ENCODE peak calls at places on chromosome 11, in seven cellular contexts. O is OCI-LY7, M is IMR-90, U is hepatocyte, C is endothelial cell of umbilical vein, Y is A549, R is SK-N-SH. E is an unnamed sample.

GRCh38 chr11:4626207-4627105 is 10.8 kb upstream of the OR51D1 start:
- DNase-seq in O (peak), M (peak), U (peak), C (peak), Y (peak), R (peak), E (peak)

GRCh38 chr11:32960553-32961164 is 55.0 kb upstream of the DEPDC7 start:
- DNase-seq in O (peak), M (peak), U (peak), C (peak), Y (peak), R (peak), E (peak)

GRCh38 chr11:57340228-57340627 is 2.1 kb downstream of the P2RX3 start:
- DNase-seq in O (no peak), M (no peak), U (peak), C (peak), Y (no peak), R (peak), E (peak)

GRCh38 chr11:118851970-118852369 is 31.7 kb upstream of the CXCR5 start:
- DNase-seq in O (peak), M (no peak), U (no peak), C (no peak), Y (no peak), R (no peak), E (no peak)

GRCh38 chr11:131694526-131695424 is 324.4 kb downstream of the NTM start:
- DNase-seq in O (peak), M (peak), U (peak), C (peak), Y (peak), R (peak), E (peak)

GRCh38 chr11:121766138-121766537 is 313.4 kb upstream of the SORL1-AS1 start:
- DNase-seq in O (no peak), M (no peak), U (no peak), C (no peak), Y (no peak), R (no peak), E (no peak)

GRCh38 chr11:2761131-2762030 is 61.6 kb upstream of the KCNQ1OT1 start:
- DNase-seq in O (no peak), M (no peak), U (no peak), C (no peak), Y (no peak), R (no peak), E (no peak)

GRCh38 chr11:2955896-2956476 is 26.8 kb upstream of the PHLDA2 start:
- DNase-seq in O (no peak), M (peak), U (no peak), C (no peak), Y (no peak), R (no peak), E (peak)

GRCh38 chr11:72646024-72646423 is 28.2 kb downstream of the PDE2A start:
- DNase-seq in O (no peak), M (no peak), U (no peak), C (no peak), Y (no peak), R (no peak), E (no peak)

GRCh38 chr11:130201026-130201425 is 41.4 kb downstream of the ST14 start:
- DNase-seq in O (no peak), M (no peak), U (no peak), C (no peak), Y (no peak), R (no peak), E (no peak)

GRCh38 chr11:130203766-130204702 is 44.5 kb downstream of the ST14 start:
- DNase-seq in O (no peak), M (no peak), U (no peak), C (no peak), Y (no peak), R (no peak), E (no peak)

GRCh38 chr11:130202009-130202817 is 42.6 kb downstream of the ST14 start:
- DNase-seq in O (no peak), M (no peak), U (no peak), C (no peak), Y (no peak), R (no peak), E (no peak)

GRCh38 chr11:130204703-130205095 is 45.1 kb downstream of the ST14 start:
- DNase-seq in O (no peak), M (no peak), U (no peak), C (no peak), Y (no peak), R (no peak), E (no peak)

GRCh38 chr11:130202818-130203671 is 43.5 kb downstream of the ST14 start:
- DNase-seq in O (no peak), M (no peak), U (no peak), C (no peak), Y (no peak), R (no peak), E (no peak)
- H3K4me2 ChIP-seq in O (no peak), M (no peak), U (no peak), C (no peak), Y (no peak), R (no peak), E (no peak)

GRCh38 chr11:128697645-128698174 is 3.8 kb downstream of the FLI1 start:
- DNase-seq in O (no peak), M (no peak), U (no peak), C (peak), Y (no peak), R (no peak), E (no peak)

GRCh38 chr11:128696930-128697329 is 3.1 kb downstream of the FLI1 start:
- DNase-seq in O (no peak), M (no peak), U (no peak), C (peak), Y (no peak), R (no peak), E (no peak)

GRCh38 chr11:128692750-128693578 is 908 bp upstream of the FLI1 start:
- DNase-seq in O (peak), M (no peak), U (no peak), C (no peak), Y (peak), R (peak), E (peak)

GRCh38 chr11:128694618-128695481 is 978 bp downstream of the FLI1 start:
- DNase-seq in O (peak), M (no peak), U (no peak), C (no peak), Y (no peak), R (peak), E (peak)

DNA sequence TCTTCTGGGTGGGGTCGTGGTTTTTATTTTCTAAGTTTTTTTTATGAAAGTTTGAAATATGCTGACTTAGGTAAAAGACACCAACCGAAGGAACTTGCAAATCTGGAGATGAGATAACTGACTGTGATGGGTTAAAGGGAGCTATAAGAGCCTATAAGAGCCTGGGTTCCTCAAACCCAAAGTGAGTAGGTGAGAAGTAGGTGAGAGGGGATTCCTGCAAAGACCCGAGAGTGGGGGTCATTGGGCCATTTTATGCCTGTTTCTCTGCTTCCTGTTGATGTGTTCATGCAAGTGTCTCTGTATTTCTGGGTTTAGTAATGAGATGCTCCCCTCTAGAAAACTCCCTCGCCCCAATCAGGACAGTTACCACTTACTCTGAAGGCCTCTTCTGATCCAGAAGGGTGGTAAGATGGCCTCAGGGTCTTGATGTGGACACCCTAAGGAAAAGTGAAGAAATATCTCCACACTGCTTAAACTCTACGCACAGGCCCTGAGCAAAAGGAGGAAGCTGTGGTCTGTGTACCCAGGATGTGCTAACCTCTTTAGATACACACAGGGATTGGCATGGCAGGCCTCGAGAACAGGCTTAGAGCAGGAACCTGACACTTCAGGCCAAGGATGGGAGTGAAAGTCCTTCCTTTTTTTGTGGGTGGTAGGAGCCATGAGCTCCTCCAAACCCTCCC is 1.8 kb downstream of the FLI1 start:
- DNase-seq in O (peak), M (no peak), U (no peak), C (no peak), Y (no peak), R (no peak), E (no peak)
- H3K4me2 ChIP-seq in O (peak), M (peak), U (peak), C (peak), Y (no peak), R (peak), E (peak)

DNA sequence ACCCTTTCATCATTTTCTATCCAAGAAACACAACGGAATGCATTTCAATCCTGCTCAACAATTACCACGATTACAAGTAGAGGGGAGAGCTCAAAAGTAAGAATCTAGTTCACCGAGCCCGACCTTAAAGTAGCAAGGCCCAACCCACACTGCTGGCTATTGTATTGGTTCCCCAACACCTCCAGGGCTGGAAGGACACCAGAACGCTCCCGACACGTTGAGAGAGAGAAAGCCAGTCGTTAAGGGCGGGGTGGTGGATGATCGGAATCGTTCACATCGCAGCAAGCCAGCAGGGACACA is 690 bp downstream of the CKAP5 start:
- DNase-seq in O (no peak), M (no peak), U (no peak), C (peak), Y (no peak), R (no peak), E (no peak)
- H3K4me2 ChIP-seq in O (peak), M (peak), U (peak), C (peak), Y (peak), R (peak), E (peak)

DNA sequence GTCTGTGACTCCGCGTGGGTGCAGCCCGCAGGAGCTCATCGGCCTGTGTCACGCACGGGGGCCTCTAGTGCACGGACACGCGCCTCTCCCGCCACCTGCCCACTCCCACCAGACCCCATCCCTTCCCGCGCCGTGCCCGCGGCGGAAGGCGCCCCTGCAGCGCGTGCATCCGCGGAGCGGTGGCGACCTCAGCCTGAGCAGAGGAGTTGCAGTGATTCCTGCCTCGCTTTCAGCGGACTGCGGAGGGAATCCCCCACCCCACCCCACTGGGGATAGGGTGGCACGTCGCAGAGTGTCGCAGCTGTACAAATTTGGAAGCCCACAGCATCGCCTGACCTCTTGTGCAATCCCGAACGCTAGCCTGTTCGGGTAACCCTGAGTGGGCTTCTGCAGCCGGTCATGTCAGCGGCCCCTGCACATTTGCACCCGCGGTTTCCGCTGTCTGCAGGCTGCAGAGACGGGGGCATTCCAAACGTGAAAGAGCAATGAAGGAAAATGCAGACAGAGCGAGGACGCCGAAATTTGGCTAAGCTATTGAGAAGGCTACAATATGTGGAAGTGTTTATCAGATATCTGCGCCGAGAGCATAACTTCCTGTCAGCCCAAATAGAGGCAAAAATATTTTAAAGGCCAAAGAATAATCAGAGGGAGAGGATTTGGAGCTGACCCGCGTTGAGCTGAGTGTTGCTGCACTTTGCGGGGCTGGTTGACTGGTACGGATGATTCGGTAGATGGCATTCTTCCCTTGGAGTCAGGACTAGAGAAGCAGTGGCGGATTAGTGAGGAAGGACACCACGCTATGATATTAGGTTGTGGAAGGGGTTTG is 619 bp upstream of the ARHGAP20 start:
- DNase-seq in O (no peak), M (peak), U (peak), C (peak), Y (no peak), R (peak), E (peak)
- H3K4me2 ChIP-seq in O (peak), M (peak), U (peak), C (peak), Y (peak), R (peak), E (peak)

DNA sequence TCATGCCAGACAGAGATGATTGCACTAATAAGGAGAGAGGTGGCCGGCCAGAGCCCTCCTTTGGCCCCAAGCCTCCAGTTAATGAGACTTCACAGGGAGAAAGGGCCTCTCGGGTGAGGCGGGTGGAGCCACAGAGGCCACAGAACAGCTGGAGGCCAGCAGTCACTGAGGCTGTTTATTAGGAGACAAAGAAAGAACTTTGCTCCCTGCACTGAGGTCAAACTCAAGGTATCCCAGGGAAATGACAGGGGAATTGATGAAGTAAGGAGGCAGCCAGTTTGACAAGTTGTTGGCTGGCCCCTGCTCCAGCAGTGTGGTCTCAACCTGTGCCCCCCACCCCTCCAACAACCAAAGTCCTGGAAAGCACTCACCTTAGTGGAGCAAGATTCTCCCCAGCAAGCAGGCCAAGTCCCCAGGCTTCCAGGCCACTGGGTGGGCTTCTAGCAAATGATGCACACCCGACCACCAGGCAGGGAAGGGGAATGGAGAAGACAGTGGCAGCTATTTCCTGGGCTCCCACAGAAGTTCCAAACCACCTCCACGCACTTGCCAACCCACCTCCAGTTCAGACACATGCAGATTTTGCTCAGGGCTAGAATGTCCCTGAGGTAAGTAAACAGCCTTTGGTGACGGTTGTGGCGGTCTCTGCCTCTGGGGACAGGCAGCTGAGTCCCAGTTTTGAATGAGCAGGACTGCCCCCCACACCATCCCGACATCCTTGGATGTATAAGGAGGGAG is 53.2 kb downstream of the RPUSD4 start:
- DNase-seq in O (no peak), M (no peak), U (peak), C (no peak), Y (no peak), R (no peak), E (no peak)
- H3K4me2 ChIP-seq in O (no peak), M (no peak), U (peak), C (no peak), Y (no peak), R (no peak), E (no peak)

DNA sequence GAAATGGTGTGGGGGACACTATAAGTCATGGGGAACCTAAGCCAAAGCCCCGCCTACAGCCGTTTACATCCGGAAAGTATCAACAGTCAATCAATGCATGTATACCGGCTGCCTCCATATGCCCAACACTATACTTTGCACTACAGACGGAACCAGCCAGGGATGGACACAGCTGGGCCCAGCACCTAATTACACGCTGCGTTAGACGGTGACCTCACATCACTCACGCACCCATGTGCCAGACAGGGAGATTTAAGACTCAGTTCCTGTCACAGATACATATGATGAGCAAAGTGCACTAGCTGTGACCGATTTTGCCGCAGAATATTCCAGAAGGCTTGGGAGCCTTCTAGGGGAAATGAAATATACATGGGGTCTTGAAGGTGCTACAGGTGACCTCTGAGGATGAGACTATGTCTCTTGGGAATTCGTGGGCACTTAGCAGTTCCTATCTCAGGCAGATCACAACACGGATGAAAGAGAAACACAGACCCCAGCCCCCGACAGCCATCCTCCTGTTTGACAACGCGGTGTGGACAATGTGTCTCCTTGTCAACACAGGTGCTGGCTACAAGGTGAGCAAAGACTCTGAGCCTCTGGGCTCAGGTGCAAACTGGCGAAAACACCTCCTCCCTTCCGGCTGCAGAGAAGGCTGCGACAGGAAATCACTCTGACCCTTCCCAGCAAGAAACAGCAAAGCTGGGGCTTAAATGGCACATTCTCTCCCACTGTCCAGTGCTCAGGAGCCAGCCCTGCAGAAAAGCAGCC is 8.0 kb downstream of the AHNAK start:
- DNase-seq in O (peak), M (no peak), U (no peak), C (no peak), Y (no peak), R (no peak), E (no peak)
- H3K4me2 ChIP-seq in O (peak), M (peak), U (peak), C (peak), Y (peak), R (peak), E (no peak)

GRCh38 chr11:1262172-1263006 is 39.5 kb downstream of the MUC5B start:
- DNase-seq in O (peak), M (peak), U (peak), C (peak), Y (peak), R (peak), E (peak)

GRCh38 chr11:1263036-1263435 is 40.2 kb downstream of the MUC5B start:
- DNase-seq in O (no peak), M (no peak), U (no peak), C (no peak), Y (no peak), R (no peak), E (no peak)

GRCh38 chr11:1260620-1261019 is 37.8 kb downstream of the MUC5B start:
- DNase-seq in O (no peak), M (no peak), U (no peak), C (no peak), Y (no peak), R (no peak), E (no peak)

GRCh38 chr11:1260023-1260501 is 37.2 kb downstream of the MUC5B start:
- DNase-seq in O (peak), M (no peak), U (peak), C (no peak), Y (peak), R (peak), E (peak)

DNA sequence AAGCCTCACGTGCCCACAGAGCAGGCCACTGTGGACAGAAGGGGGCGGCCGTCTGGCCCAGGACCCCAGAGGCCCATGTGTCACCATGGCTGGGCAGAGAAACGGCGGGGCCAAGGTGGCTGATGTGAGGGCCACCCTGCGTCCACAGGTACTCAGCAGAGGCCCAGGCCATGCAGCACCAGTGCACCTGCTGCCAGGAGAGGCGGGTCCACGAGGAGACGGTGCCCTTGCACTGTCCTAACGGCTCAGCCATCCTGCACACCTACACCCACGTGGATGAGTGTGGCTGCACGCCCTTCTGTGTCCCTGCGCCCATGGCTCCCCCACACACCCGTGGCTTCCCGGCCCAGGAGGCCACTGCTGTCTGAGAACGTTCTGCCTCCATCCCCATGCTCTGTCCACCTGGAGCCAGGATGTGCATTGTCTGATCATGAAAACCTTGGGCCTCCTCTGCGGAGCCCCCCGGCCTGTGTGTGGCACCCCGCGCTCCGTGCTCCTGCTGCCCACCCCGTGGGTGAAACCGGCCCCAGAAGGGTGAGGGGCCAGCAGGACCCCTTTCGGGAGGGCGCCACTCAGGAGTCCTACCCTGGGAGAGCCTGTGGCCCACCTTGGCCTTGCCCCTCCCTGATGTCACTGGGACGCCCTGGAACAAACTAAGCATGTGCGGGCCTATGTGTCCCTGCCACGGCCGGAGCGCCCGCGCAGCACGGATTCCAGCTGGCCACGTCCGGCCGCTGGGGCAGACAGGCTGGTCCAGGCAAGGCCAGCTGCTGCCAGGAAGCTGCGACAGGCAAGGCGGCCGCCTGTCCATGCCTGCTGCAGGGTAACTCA is 38.6 kb downstream of the MUC5B start:
- DNase-seq in O (no peak), M (no peak), U (no peak), C (no peak), Y (no peak), R (no peak), E (no peak)
- H3K4me2 ChIP-seq in O (peak), M (no peak), U (no peak), C (no peak), Y (peak), R (no peak), E (no peak)

GRCh38 chr11:63839508-63840355 is 822 bp downstream of the MARK2 start:
- DNase-seq in O (peak), M (no peak), U (no peak), C (peak), Y (no peak), R (no peak), E (peak)
- H3K4me2 ChIP-seq in O (peak), M (peak), U (peak), C (peak), Y (peak), R (peak), E (peak)

GRCh38 chr11:66315498-66315885 is 1.4 kb downstream of the CD248 start:
- DNase-seq in O (no peak), M (no peak), U (no peak), C (no peak), Y (no peak), R (no peak), E (no peak)
- H3K4me2 ChIP-seq in O (no peak), M (peak), U (peak), C (no peak), Y (no peak), R (no peak), E (no peak)

E was measured in GM23338.